ENCODE peak calls at places on chromosomes 5 and 9, in ten cellular contexts. One of them, this sample, is unnamed.

GRCh38 chr9:15834541-15834940 is 281.7 kb downstream of the CCDC171 start:
- DNase-seq in kidney epithelial cell: no peak
- DNase-seq in CD8-positive, alpha-beta T cell: no peak
- DNase-seq in lower leg skin: no peak
- DNase-seq in Peyer's patch: no peak
- DNase-seq in IMR-90: peak; percentile 29
- DNase-seq in sigmoid colon: no peak
- DNase-seq in upper lobe of right lung: no peak
- DNase-seq in GM12878: no peak
- DNase-seq in GM13976: no peak
- DNase-seq in this sample: no peak

GRCh38 chr5:72248352-72249032 is 71.5 kb downstream of the MRPS27 start:
- DNase-seq in kidney epithelial cell: peak; percentile 62
- DNase-seq in CD8-positive, alpha-beta T cell: no peak
- DNase-seq in lower leg skin: no peak
- DNase-seq in Peyer's patch: no peak
- DNase-seq in IMR-90: peak; percentile 88
- DNase-seq in sigmoid colon: peak; percentile 75
- DNase-seq in upper lobe of right lung: no peak
- DNase-seq in GM12878: no peak
- DNase-seq in GM13976: no peak
- DNase-seq in this sample: no peak

GRCh38 chr5:14183187-14183939 is 40.2 kb downstream of the TRIO start:
- DNase-seq in kidney epithelial cell: no peak
- DNase-seq in CD8-positive, alpha-beta T cell: no peak
- DNase-seq in lower leg skin: no peak
- DNase-seq in Peyer's patch: no peak
- DNase-seq in IMR-90: no peak
- DNase-seq in sigmoid colon: no peak
- DNase-seq in upper lobe of right lung: no peak
- DNase-seq in GM12878: no peak
- DNase-seq in GM13976: no peak
- DNase-seq in this sample: no peak

GRCh38 chr9:15915711-15916110 is 362.9 kb downstream of the CCDC171 start:
- DNase-seq in kidney epithelial cell: no peak
- DNase-seq in CD8-positive, alpha-beta T cell: no peak
- DNase-seq in lower leg skin: no peak
- DNase-seq in Peyer's patch: no peak
- DNase-seq in IMR-90: no peak
- DNase-seq in sigmoid colon: no peak
- DNase-seq in upper lobe of right lung: no peak
- DNase-seq in GM12878: no peak
- DNase-seq in GM13976: no peak
- DNase-seq in this sample: no peak

GRCh38 chr5:133869675-133869978 is 98.8 kb downstream of the C5orf15 start:
- DNase-seq in kidney epithelial cell: no peak
- DNase-seq in CD8-positive, alpha-beta T cell: no peak
- DNase-seq in lower leg skin: no peak
- DNase-seq in Peyer's patch: no peak
- DNase-seq in IMR-90: no peak
- DNase-seq in sigmoid colon: peak; percentile 64
- DNase-seq in upper lobe of right lung: peak; percentile 47
- DNase-seq in GM12878: no peak
- DNase-seq in GM13976: no peak
- DNase-seq in this sample: no peak

GRCh38 chr9:74795803-74796202 is 91.9 kb downstream of the TRPM6 start:
- DNase-seq in kidney epithelial cell: no peak
- DNase-seq in CD8-positive, alpha-beta T cell: no peak
- DNase-seq in lower leg skin: no peak
- DNase-seq in Peyer's patch: no peak
- DNase-seq in IMR-90: no peak
- DNase-seq in sigmoid colon: no peak
- DNase-seq in upper lobe of right lung: no peak
- DNase-seq in GM12878: no peak
- DNase-seq in GM13976: no peak
- DNase-seq in this sample: no peak

GRCh38 chr9:111375817-111376564 is 46.0 kb upstream of the OR2K2 start:
- DNase-seq in kidney epithelial cell: no peak
- DNase-seq in CD8-positive, alpha-beta T cell: no peak
- DNase-seq in lower leg skin: no peak
- DNase-seq in Peyer's patch: no peak
- DNase-seq in IMR-90: peak; percentile 22
- DNase-seq in sigmoid colon: no peak
- DNase-seq in upper lobe of right lung: no peak
- DNase-seq in GM12878: no peak
- DNase-seq in GM13976: no peak
- DNase-seq in this sample: no peak

GRCh38 chr9:136093995-136094881 is 851 bp downstream of the NACC2 start:
- DNase-seq in kidney epithelial cell: no peak
- DNase-seq in CD8-positive, alpha-beta T cell: no peak
- DNase-seq in lower leg skin: peak; percentile 96
- DNase-seq in Peyer's patch: peak; percentile 40
- DNase-seq in IMR-90: peak; percentile 31
- DNase-seq in sigmoid colon: peak; percentile 96
- DNase-seq in upper lobe of right lung: peak; percentile 92
- DNase-seq in GM12878: no peak
- DNase-seq in GM13976: no peak
- DNase-seq in this sample: no peak

GRCh38 chr9:106307670-106308069 is 555.3 kb upstream of the ZNF462 start:
- DNase-seq in kidney epithelial cell: no peak
- DNase-seq in CD8-positive, alpha-beta T cell: no peak
- DNase-seq in lower leg skin: no peak
- DNase-seq in Peyer's patch: no peak
- DNase-seq in IMR-90: no peak
- DNase-seq in sigmoid colon: no peak
- DNase-seq in upper lobe of right lung: no peak
- DNase-seq in GM12878: no peak
- DNase-seq in GM13976: no peak
- DNase-seq in this sample: no peak

GRCh38 chr5:35876922-35877321 is 20.2 kb downstream of the IL7R start:
- DNase-seq in kidney epithelial cell: peak; percentile 39
- DNase-seq in CD8-positive, alpha-beta T cell: no peak
- DNase-seq in lower leg skin: no peak
- DNase-seq in Peyer's patch: no peak
- DNase-seq in IMR-90: no peak
- DNase-seq in sigmoid colon: no peak
- DNase-seq in upper lobe of right lung: no peak
- DNase-seq in GM12878: no peak
- DNase-seq in GM13976: no peak
- DNase-seq in this sample: no peak

GRCh38 chr5:129114539-129115193 is 20.1 kb downstream of the ISOC1 start:
- DNase-seq in kidney epithelial cell: no peak
- DNase-seq in CD8-positive, alpha-beta T cell: no peak
- DNase-seq in lower leg skin: no peak
- DNase-seq in Peyer's patch: no peak
- DNase-seq in IMR-90: no peak
- DNase-seq in sigmoid colon: no peak
- DNase-seq in upper lobe of right lung: no peak
- DNase-seq in GM12878: no peak
- DNase-seq in GM13976: no peak
- DNase-seq in this sample: no peak

DNA sequence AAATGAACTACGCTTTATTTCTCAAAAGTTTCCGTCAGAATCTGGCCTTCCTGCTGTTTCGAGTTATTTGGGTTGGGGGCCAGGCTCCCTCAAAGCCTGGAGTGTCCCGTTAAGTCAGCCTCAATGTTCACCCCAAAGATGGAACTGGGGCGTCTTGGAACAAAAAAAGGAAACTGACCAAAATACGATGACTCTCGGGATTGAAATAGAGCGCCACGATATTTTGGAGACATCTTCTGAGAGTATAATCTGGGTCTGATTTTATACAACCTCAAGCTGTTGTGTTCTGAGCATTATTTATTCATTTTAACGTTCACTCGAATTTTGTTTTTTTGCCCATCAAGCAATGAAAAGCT is 28.1 kb downstream of the TLX3 start:
- DNase-seq in kidney epithelial cell: no peak
- DNase-seq in CD8-positive, alpha-beta T cell: no peak
- DNase-seq in lower leg skin: no peak
- DNase-seq in Peyer's patch: no peak
- DNase-seq in IMR-90: no peak
- DNase-seq in sigmoid colon: no peak
- DNase-seq in upper lobe of right lung: no peak
- DNase-seq in GM12878: no peak
- DNase-seq in GM13976: no peak
- DNase-seq in this sample: no peak
- TF ChIP-seq CTCF in kidney epithelial cell: no peak
- TF ChIP-seq CTCF in CD8-positive, alpha-beta T cell: no peak
- TF ChIP-seq CTCF in lower leg skin: no peak
- TF ChIP-seq CTCF in Peyer's patch: no peak
- TF ChIP-seq CTCF in IMR-90: no peak
- TF ChIP-seq CTCF in sigmoid colon: no peak
- TF ChIP-seq CTCF in upper lobe of right lung: no peak
- TF ChIP-seq CTCF in GM12878: no peak
- TF ChIP-seq CTCF in GM13976: no peak
- TF ChIP-seq CTCF in this sample: no peak

GRCh38 chr5:141349917-141350619 is at the start of gene PCDHGB1:
- DNase-seq in kidney epithelial cell: no peak
- DNase-seq in CD8-positive, alpha-beta T cell: no peak
- DNase-seq in lower leg skin: peak; percentile 82
- DNase-seq in Peyer's patch: no peak
- DNase-seq in IMR-90: peak; percentile 71
- DNase-seq in sigmoid colon: no peak
- DNase-seq in upper lobe of right lung: no peak
- DNase-seq in GM12878: no peak
- DNase-seq in GM13976: peak; percentile 76
- DNase-seq in this sample: peak; percentile 63
- TF ChIP-seq CTCF in kidney epithelial cell: peak; percentile 43
- TF ChIP-seq CTCF in CD8-positive, alpha-beta T cell: no peak
- TF ChIP-seq CTCF in lower leg skin: no peak
- TF ChIP-seq CTCF in Peyer's patch: no peak
- TF ChIP-seq CTCF in IMR-90: peak; percentile 61
- TF ChIP-seq CTCF in sigmoid colon: peak; percentile 27
- TF ChIP-seq CTCF in upper lobe of right lung: peak; percentile 37
- TF ChIP-seq CTCF in GM12878: peak; percentile 30
- TF ChIP-seq CTCF in GM13976: peak; percentile 43
- TF ChIP-seq CTCF in this sample: peak; percentile 62

GRCh38 chr5:119315516-119315949 is 40.3 kb upstream of the TNFAIP8 start:
- DNase-seq in kidney epithelial cell: no peak
- DNase-seq in CD8-positive, alpha-beta T cell: no peak
- DNase-seq in lower leg skin: no peak
- DNase-seq in Peyer's patch: peak; percentile 64
- DNase-seq in IMR-90: no peak
- DNase-seq in sigmoid colon: no peak
- DNase-seq in upper lobe of right lung: no peak
- DNase-seq in GM12878: peak; percentile 69
- DNase-seq in GM13976: peak; percentile 63
- DNase-seq in this sample: no peak

GRCh38 chr5:119311688-119312087 is 44.1 kb upstream of the TNFAIP8 start:
- DNase-seq in kidney epithelial cell: no peak
- DNase-seq in CD8-positive, alpha-beta T cell: no peak
- DNase-seq in lower leg skin: no peak
- DNase-seq in Peyer's patch: no peak
- DNase-seq in IMR-90: no peak
- DNase-seq in sigmoid colon: no peak
- DNase-seq in upper lobe of right lung: no peak
- DNase-seq in GM12878: no peak
- DNase-seq in GM13976: no peak
- DNase-seq in this sample: no peak

GRCh38 chr5:119313876-119314605 is 41.8 kb upstream of the TNFAIP8 start:
- DNase-seq in kidney epithelial cell: no peak
- DNase-seq in CD8-positive, alpha-beta T cell: no peak
- DNase-seq in lower leg skin: no peak
- DNase-seq in Peyer's patch: no peak
- DNase-seq in IMR-90: no peak
- DNase-seq in sigmoid colon: no peak
- DNase-seq in upper lobe of right lung: no peak
- DNase-seq in GM12878: no peak
- DNase-seq in GM13976: no peak
- DNase-seq in this sample: no peak

GRCh38 chr5:119312403-119312802 is 43.4 kb upstream of the TNFAIP8 start:
- DNase-seq in kidney epithelial cell: no peak
- DNase-seq in CD8-positive, alpha-beta T cell: no peak
- DNase-seq in lower leg skin: no peak
- DNase-seq in Peyer's patch: no peak
- DNase-seq in IMR-90: no peak
- DNase-seq in sigmoid colon: no peak
- DNase-seq in upper lobe of right lung: no peak
- DNase-seq in GM12878: no peak
- DNase-seq in GM13976: no peak
- DNase-seq in this sample: no peak

DNA sequence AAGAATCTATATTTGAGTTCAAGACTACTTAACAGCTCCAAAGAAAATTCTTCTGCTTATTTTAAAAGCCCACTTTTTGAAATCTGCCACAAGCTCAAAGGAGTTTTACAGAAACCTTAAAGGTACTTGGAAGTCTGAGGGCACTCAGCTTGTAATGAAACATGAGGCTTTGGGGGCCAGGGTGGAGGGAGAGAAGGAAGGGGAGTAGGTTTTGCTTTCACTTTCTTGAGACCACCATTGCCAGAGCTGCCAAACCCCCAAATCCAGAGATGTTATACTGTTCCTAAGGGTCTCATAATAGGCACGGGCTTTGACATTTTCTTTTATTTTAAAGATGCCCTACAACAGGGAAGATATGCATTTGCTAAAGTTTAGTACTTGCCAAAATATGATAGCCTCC is 42.6 kb upstream of the TNFAIP8 start:
- DNase-seq in kidney epithelial cell: no peak
- DNase-seq in CD8-positive, alpha-beta T cell: no peak
- DNase-seq in lower leg skin: no peak
- DNase-seq in Peyer's patch: no peak
- DNase-seq in IMR-90: no peak
- DNase-seq in sigmoid colon: no peak
- DNase-seq in upper lobe of right lung: no peak
- DNase-seq in GM12878: no peak
- DNase-seq in GM13976: no peak
- DNase-seq in this sample: no peak
- TF ChIP-seq CTCF in kidney epithelial cell: no peak
- TF ChIP-seq CTCF in CD8-positive, alpha-beta T cell: no peak
- TF ChIP-seq CTCF in lower leg skin: no peak
- TF ChIP-seq CTCF in Peyer's patch: no peak
- TF ChIP-seq CTCF in IMR-90: no peak
- TF ChIP-seq CTCF in sigmoid colon: no peak
- TF ChIP-seq CTCF in upper lobe of right lung: no peak
- TF ChIP-seq CTCF in GM12878: no peak
- TF ChIP-seq CTCF in GM13976: no peak
- TF ChIP-seq CTCF in this sample: no peak

DNA sequence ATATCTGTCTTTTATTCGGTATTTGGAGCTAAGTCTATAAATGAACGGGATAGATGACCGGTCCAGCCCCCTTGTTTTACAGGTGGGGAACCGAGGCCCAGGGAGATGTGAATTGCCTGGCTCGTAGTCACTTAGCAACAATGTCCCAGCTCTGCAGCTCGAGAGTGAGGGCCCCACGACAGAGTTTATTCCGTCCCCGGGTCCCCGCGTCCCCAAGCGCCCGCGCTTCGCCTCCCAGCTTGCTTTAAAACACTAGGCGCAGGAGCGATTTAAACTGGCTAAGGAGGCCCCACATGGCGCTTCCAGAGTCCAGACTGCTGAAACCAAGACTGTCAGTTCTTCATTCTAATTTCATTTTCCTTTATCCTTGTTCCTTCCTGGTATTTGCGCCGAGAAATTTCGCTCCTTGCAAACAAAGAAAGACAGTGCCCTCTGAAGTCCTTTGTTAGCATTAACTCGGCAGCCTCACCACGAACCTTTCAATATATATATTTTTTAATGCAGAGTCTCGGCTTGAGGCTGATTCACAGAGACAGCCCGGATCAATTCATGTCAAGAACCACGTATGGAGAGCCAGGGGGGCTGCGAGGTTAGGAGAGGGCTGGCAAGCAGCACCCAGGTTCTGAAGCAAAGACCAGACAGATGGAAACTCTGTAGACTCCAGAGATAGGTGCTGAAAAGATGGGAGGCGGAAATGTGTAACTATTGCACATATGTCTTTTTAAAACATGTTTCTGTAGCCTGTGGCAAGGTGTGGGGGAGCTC is 1.4 kb upstream of the ENC1 start:
- DNase-seq in kidney epithelial cell: no peak
- DNase-seq in CD8-positive, alpha-beta T cell: no peak
- DNase-seq in lower leg skin: no peak
- DNase-seq in Peyer's patch: peak; percentile 21
- DNase-seq in IMR-90: peak; percentile 87
- DNase-seq in sigmoid colon: no peak
- DNase-seq in upper lobe of right lung: peak; percentile 70
- DNase-seq in GM12878: no peak
- DNase-seq in GM13976: peak; percentile 31
- DNase-seq in this sample: no peak
- TF ChIP-seq CTCF in kidney epithelial cell: peak; percentile 61
- TF ChIP-seq CTCF in CD8-positive, alpha-beta T cell: peak; percentile 26
- TF ChIP-seq CTCF in lower leg skin: no peak
- TF ChIP-seq CTCF in Peyer's patch: peak; percentile 78
- TF ChIP-seq CTCF in IMR-90: peak; percentile 79
- TF ChIP-seq CTCF in sigmoid colon: peak; percentile 24
- TF ChIP-seq CTCF in upper lobe of right lung: peak; percentile 62
- TF ChIP-seq CTCF in GM12878: peak; percentile 63
- TF ChIP-seq CTCF in GM13976: peak; percentile 40
- TF ChIP-seq CTCF in this sample: peak; percentile 72